ENCODE peak calls at places on chromosomes 12 and 14, in five cellular contexts. X is transverse colon, V is spleen, C is sigmoid colon, Y is breast epithelium. J is an unnamed sample.

GRCh38 chr14:103624860-103625259 is 4.2 kb upstream of the KLC1 start:
- DNase-seq in X (peak), V (peak), C (peak), Y (peak), J (peak)

GRCh38 chr14:64289571-64289970 is 4.6 kb downstream of the ESR2 start:
- DNase-seq in X (no peak), V (no peak), C (no peak), Y (no peak), J (no peak)

GRCh38 chr14:98906123-98906995 is 365.6 kb downstream of the BCL11B start:
- DNase-seq in X (peak), V (no peak), C (no peak), Y (peak), J (no peak)

GRCh38 chr14:68815288-68816182 is 22.7 kb upstream of the ZFP36L1 start:
- DNase-seq in X (no peak), V (peak), C (peak), Y (no peak), J (no peak)

GRCh38 chr12:84978921-84979320 is 57.2 kb downstream of the TSPAN19 start:
- DNase-seq in X (no peak), V (no peak), C (no peak), Y (no peak), J (no peak)

GRCh38 chr14:28297559-28297958 is 469.0 kb upstream of the FOXG1 start:
- DNase-seq in X (no peak), V (no peak), C (no peak), Y (no peak), J (no peak)

GRCh38 chr12:60052483-60052882 is 456.7 kb downstream of the SLC16A7 start:
- DNase-seq in X (no peak), V (no peak), C (no peak), Y (no peak), J (no peak)

GRCh38 chr12:115597157-115597712 is 680.3 kb downstream of the MED13L start:
- DNase-seq in X (no peak), V (no peak), C (no peak), Y (no peak), J (no peak)

GRCh38 chr12:52836042-52836466 is 1.9 kb upstream of the KRT79 start:
- DNase-seq in X (no peak), V (peak), C (no peak), Y (no peak), J (no peak)

GRCh38 chr14:101500061-101500460 is 61.2 kb upstream of the DIO3 start:
- DNase-seq in X (no peak), V (peak), C (peak), Y (no peak), J (no peak)

GRCh38 chr14:76956253-76957090 is 72.0 kb downstream of the IRF2BPL start:
- DNase-seq in X (peak), V (peak), C (peak), Y (peak), J (peak)
- TF ChIP-seq POLR2AphosphoS5 in X (peak), V (peak), C (peak), Y (peak), J (peak)

DNA sequence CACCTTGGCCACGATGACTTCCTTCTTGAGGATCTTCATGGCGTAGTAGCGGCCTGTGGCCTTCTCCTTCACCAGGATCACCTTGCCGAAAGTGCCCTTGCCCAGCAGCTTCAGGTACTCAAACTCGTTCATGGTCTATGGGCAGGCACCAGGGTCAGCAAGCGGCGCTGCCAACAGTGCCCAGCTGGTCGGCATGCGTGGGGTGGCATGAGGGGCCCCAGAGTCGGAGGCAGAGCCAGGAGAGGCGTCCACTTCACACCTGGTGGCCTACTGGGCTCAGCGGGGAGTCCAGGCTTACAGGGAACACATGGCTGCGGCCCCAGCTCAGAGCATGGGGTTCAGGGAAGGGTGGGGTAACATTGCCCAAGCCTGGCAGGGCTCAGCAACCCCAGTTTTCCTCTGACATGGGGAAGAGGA is 20.5 kb downstream of the AKT1 start:
- DNase-seq in X (no peak), V (no peak), C (no peak), Y (no peak), J (no peak)
- TF ChIP-seq POLR2AphosphoS5 in X (no peak), V (no peak), C (no peak), Y (no peak), J (no peak)

GRCh38 chr12:122437656-122438121 is 15.2 kb upstream of the CLIP1 start:
- DNase-seq in X (peak), V (no peak), C (peak), Y (peak), J (peak)
- TF ChIP-seq POLR2AphosphoS5 in X (no peak), V (no peak), C (peak), Y (no peak), J (peak)

DNA sequence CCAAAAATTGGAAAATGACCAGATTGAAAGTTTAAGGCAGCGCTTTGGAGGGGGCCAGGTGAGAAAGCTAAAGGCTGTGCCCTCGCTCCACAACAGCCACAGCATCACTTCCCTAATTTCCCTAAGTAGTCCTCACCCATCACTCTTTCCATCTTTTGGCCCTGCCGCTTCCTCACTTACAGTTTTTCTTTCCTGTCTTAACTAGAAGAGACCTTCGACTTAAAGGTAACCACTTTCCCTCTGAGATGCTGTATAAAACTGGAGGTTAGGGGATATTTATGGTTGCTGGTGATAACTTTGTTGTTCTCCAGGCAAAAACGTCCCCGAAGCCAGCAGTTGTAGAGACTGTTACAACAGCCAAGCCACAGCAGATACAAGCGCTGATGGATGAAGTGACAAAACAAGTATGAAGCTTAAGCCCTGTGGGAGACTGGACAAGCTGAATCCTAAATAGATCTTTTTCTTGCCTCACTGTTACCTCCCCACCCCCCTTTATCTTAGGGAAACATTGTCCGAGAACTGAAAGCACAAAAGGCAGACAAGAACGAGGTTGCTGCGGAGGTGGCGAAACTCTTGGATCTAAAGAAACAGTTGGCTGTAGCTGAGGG is 4.3 kb downstream of the DDIT3 start:
- DNase-seq in X (no peak), V (no peak), C (no peak), Y (no peak), J (no peak)
- TF ChIP-seq POLR2AphosphoS5 in X (no peak), V (no peak), C (no peak), Y (peak), J (no peak)

GRCh38 chr12:124738636-124739467 is 124.8 kb downstream of the SCARB1 start:
- DNase-seq in X (no peak), V (no peak), C (no peak), Y (no peak), J (no peak)
- TF ChIP-seq POLR2AphosphoS5 in X (no peak), V (no peak), C (no peak), Y (no peak), J (no peak)

J was measured in esophagus muscularis mucosa.